ENCODE peak calls at places on chromosomes 4 and X, in five cellular contexts. One of them, this sample, is unnamed.

GRCh38 chr4:77156912-77157858 is at the start of gene CCNG2:
- DNase-seq in AG04450: peak; percentile 92
- DNase-seq in hepatocyte: peak; percentile 96
- DNase-seq in brain microvascular endothelial cell: peak; percentile 85
- DNase-seq in HCT116: no peak
- DNase-seq in this sample: peak; percentile 94

GRCh38 chr4:37641886-37642849 is 44.0 kb downstream of the RELL1 start:
- DNase-seq in brain microvascular endothelial cell: no peak
- DNase-seq in hepatocyte: no peak
- DNase-seq in HCT116: no peak
- DNase-seq in AG04450: no peak
- DNase-seq in this sample: no peak

GRCh38 chr4:152937535-152938236 is 1.6 kb downstream of the FHDC1 start:
- DNase-seq in AG04450: no peak
- DNase-seq in brain microvascular endothelial cell: no peak
- DNase-seq in hepatocyte: peak; percentile 77
- DNase-seq in HCT116: no peak
- DNase-seq in this sample: no peak

GRCh38 chrX:17563515-17563914 is 173.8 kb upstream of the SCML1 start:
- DNase-seq in hepatocyte: no peak
- DNase-seq in HCT116: no peak
- DNase-seq in AG04450: no peak
- DNase-seq in brain microvascular endothelial cell: peak; percentile 35
- DNase-seq in this sample: no peak

GRCh38 chr4:102823897-102824296 is 3.5 kb downstream of the UBE2D3 start:
- DNase-seq in brain microvascular endothelial cell: no peak
- DNase-seq in AG04450: peak; percentile 20
- DNase-seq in HCT116: no peak
- DNase-seq in hepatocyte: no peak
- DNase-seq in this sample: no peak

GRCh38 chrX:14073561-14073960 is 43.9 kb upstream of the GEMIN8 start:
- DNase-seq in hepatocyte: no peak
- DNase-seq in brain microvascular endothelial cell: no peak
- DNase-seq in HCT116: no peak
- DNase-seq in AG04450: no peak
- DNase-seq in this sample: no peak

GRCh38 chr4:105990933-105991332 is 95.7 kb downstream of the NPNT start:
- DNase-seq in HCT116: peak; percentile 54
- DNase-seq in brain microvascular endothelial cell: peak; percentile 65
- DNase-seq in AG04450: no peak
- DNase-seq in hepatocyte: peak; percentile 59
- DNase-seq in this sample: peak; percentile 63

GRCh38 chr4:57100979-57101629 is 9.1 kb downstream of the IGFBP7 start:
- DNase-seq in hepatocyte: no peak
- DNase-seq in brain microvascular endothelial cell: no peak
- DNase-seq in HCT116: no peak
- DNase-seq in AG04450: no peak
- DNase-seq in this sample: no peak

GRCh38 chrX:25005382-25006185 is 10.2 kb downstream of the ARX start:
- DNase-seq in hepatocyte: no peak
- DNase-seq in brain microvascular endothelial cell: no peak
- DNase-seq in HCT116: no peak
- DNase-seq in AG04450: no peak
- DNase-seq in this sample: no peak

GRCh38 chr4:109994415-109994827 is 81.7 kb downstream of the EGF start:
- DNase-seq in hepatocyte: no peak
- DNase-seq in HCT116: no peak
- DNase-seq in AG04450: no peak
- DNase-seq in brain microvascular endothelial cell: no peak
- DNase-seq in this sample: no peak

GRCh38 chrX:81779701-81780100 is 577.8 kb downstream of the SH3BGRL start:
- DNase-seq in HCT116: no peak
- DNase-seq in brain microvascular endothelial cell: no peak
- DNase-seq in AG04450: no peak
- DNase-seq in hepatocyte: no peak
- DNase-seq in this sample: no peak

GRCh38 chrX:119008122-119008744 is 33.8 kb downstream of the LONRF3 start:
- DNase-seq in AG04450: no peak
- DNase-seq in HCT116: no peak
- DNase-seq in hepatocyte: peak; percentile 49
- DNase-seq in brain microvascular endothelial cell: peak; percentile 20
- DNase-seq in this sample: peak; percentile 53

GRCh38 chrX:2848806-2849420 is 20.2 kb downstream of the GYG2 start:
- DNase-seq in hepatocyte: peak; percentile 28
- DNase-seq in HCT116: no peak
- DNase-seq in brain microvascular endothelial cell: peak; percentile 73
- DNase-seq in AG04450: no peak
- DNase-seq in this sample: peak; percentile 71

GRCh38 chrX:40278340-40279090 is 180.8 kb upstream of the BCOR start:
- DNase-seq in hepatocyte: peak; percentile 77
- DNase-seq in AG04450: no peak
- DNase-seq in HCT116: no peak
- DNase-seq in brain microvascular endothelial cell: peak; percentile 23
- DNase-seq in this sample: no peak

GRCh38 chr4:85747871-85748491 is 273.0 kb downstream of the ARHGAP24 start:
- DNase-seq in brain microvascular endothelial cell: peak; percentile 77
- DNase-seq in hepatocyte: peak; percentile 85
- DNase-seq in AG04450: peak; percentile 50
- DNase-seq in HCT116: peak; percentile 73
- DNase-seq in this sample: peak; percentile 93

GRCh38 chr4:102620697-102621497 is 119.7 kb downstream of the NFKB1 start:
- DNase-seq in hepatocyte: peak; percentile 76
- DNase-seq in AG04450: peak; percentile 38
- DNase-seq in brain microvascular endothelial cell: peak; percentile 80
- DNase-seq in HCT116: peak; percentile 76
- DNase-seq in this sample: peak; percentile 84

GRCh38 chr4:184911310-184911709 is 85.5 kb upstream of the ACSL1 start:
- DNase-seq in hepatocyte: peak; percentile 28
- DNase-seq in AG04450: no peak
- DNase-seq in HCT116: peak; percentile 23
- DNase-seq in brain microvascular endothelial cell: peak; percentile 15
- DNase-seq in this sample: peak; percentile 54

GRCh38 chrX:124211312-124211942 is 121.0 kb upstream of the TEX13D start:
- DNase-seq in hepatocyte: peak; percentile 37
- DNase-seq in HCT116: peak; percentile 8
- DNase-seq in brain microvascular endothelial cell: no peak
- DNase-seq in AG04450: no peak
- DNase-seq in this sample: peak; percentile 20

GRCh38 chr4:20253799-20254409 is 2.2 kb downstream of the SLIT2 start:
- DNase-seq in hepatocyte: peak; percentile 28
- DNase-seq in brain microvascular endothelial cell: no peak
- DNase-seq in HCT116: no peak
- DNase-seq in AG04450: no peak
- DNase-seq in this sample: peak; percentile 46

GRCh38 chrX:78514852-78515251 is 144.3 kb downstream of the RTL3 start:
- DNase-seq in HCT116: no peak
- DNase-seq in AG04450: no peak
- DNase-seq in brain microvascular endothelial cell: no peak
- DNase-seq in hepatocyte: peak; percentile 6
- DNase-seq in this sample: no peak
- TF ChIP-seq CTCF in HCT116: no peak
- TF ChIP-seq CTCF in AG04450: no peak
- TF ChIP-seq CTCF in brain microvascular endothelial cell: no peak
- TF ChIP-seq CTCF in hepatocyte: peak; percentile 16
- TF ChIP-seq CTCF in this sample: peak; percentile 13

GRCh38 chr4:121765368-121765705 is 373 bp upstream of the SMIM43 start:
- DNase-seq in brain microvascular endothelial cell: no peak
- DNase-seq in AG04450: no peak
- DNase-seq in hepatocyte: no peak
- DNase-seq in HCT116: no peak
- DNase-seq in this sample: no peak
- H3K4me3 ChIP-seq in brain microvascular endothelial cell: peak overlapping the region; percentile 63
- H3K4me3 ChIP-seq in AG04450: peak overlapping the region; percentile 69
- H3K4me3 ChIP-seq in hepatocyte: peak overlapping the region; percentile 39
- H3K4me3 ChIP-seq in HCT116: no peak overlapping the region
- H3K4me3 ChIP-seq in this sample: peak overlapping the region; percentile 55

GRCh38 chrX:36961590-36961989 is 46.6 kb upstream of the FAM47C start:
- DNase-seq in HCT116: peak; percentile 15
- DNase-seq in brain microvascular endothelial cell: no peak
- DNase-seq in AG04450: no peak
- DNase-seq in hepatocyte: no peak
- DNase-seq in this sample: no peak

GRCh38 chrX:36963069-36963808 is 44.9 kb upstream of the FAM47C start:
- DNase-seq in brain microvascular endothelial cell: no peak
- DNase-seq in HCT116: no peak
- DNase-seq in hepatocyte: no peak
- DNase-seq in AG04450: no peak
- DNase-seq in this sample: no peak

GRCh38 chrX:36957425-36958328 is 50.5 kb upstream of the FAM47C start:
- DNase-seq in hepatocyte: peak; percentile 70
- DNase-seq in AG04450: no peak
- DNase-seq in HCT116: no peak
- DNase-seq in brain microvascular endothelial cell: no peak
- DNase-seq in this sample: no peak
- TF ChIP-seq CTCF in hepatocyte: peak; percentile 28
- TF ChIP-seq CTCF in AG04450: no peak
- TF ChIP-seq CTCF in HCT116: no peak
- TF ChIP-seq CTCF in brain microvascular endothelial cell: peak; percentile 24
- TF ChIP-seq CTCF in this sample: no peak

DNA sequence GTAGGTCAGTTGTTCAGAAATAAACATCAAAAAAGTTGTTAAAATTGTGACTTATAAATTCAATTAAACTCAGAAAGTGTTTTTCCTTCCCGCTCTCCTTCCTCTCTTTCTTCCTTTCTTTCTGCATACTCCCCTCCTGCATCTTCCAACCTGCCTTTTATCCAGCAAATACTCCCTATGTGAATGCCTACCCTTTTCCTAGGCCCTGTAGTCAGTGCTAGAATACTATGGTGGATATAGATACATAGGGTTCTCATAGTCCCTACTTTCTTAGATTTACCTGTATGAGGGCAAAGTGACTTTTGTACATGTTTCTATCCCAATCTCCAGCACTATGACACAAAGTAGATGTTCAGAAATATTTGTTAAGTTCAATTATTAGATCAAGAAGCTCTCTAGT is 805 bp downstream of the SULT1E1 start:
- DNase-seq in brain microvascular endothelial cell: no peak
- DNase-seq in HCT116: no peak
- DNase-seq in AG04450: no peak
- DNase-seq in hepatocyte: no peak
- DNase-seq in this sample: no peak
- H3K4me3 ChIP-seq in brain microvascular endothelial cell: peak overlapping the region; percentile 45
- H3K4me3 ChIP-seq in HCT116: no peak overlapping the region
- H3K4me3 ChIP-seq in AG04450: no peak overlapping the region
- H3K4me3 ChIP-seq in hepatocyte: no peak overlapping the region
- H3K4me3 ChIP-seq in this sample: peak overlapping the region; percentile 64

GRCh38 chr4:10492486-10492885 is 35.3 kb upstream of the ZNF518B start:
- DNase-seq in AG04450: no peak
- DNase-seq in HCT116: no peak
- DNase-seq in brain microvascular endothelial cell: no peak
- DNase-seq in hepatocyte: no peak
- DNase-seq in this sample: no peak
- TF ChIP-seq CTCF in AG04450: no peak
- TF ChIP-seq CTCF in HCT116: no peak
- TF ChIP-seq CTCF in brain microvascular endothelial cell: no peak
- TF ChIP-seq CTCF in hepatocyte: no peak
- TF ChIP-seq CTCF in this sample: no peak

GRCh38 chrX:10110316-10110932 is 46.4 kb upstream of the CLCN4 start:
- DNase-seq in brain microvascular endothelial cell: no peak
- DNase-seq in AG04450: no peak
- DNase-seq in HCT116: no peak
- DNase-seq in hepatocyte: no peak
- DNase-seq in this sample: no peak
- H3K4me3 ChIP-seq in brain microvascular endothelial cell: no peak overlapping the region
- H3K4me3 ChIP-seq in AG04450: no peak overlapping the region
- H3K4me3 ChIP-seq in HCT116: no peak overlapping the region
- H3K4me3 ChIP-seq in hepatocyte: no peak overlapping the region
- H3K4me3 ChIP-seq in this sample: no peak overlapping the region